ENCODE peak calls at places on chromosomes 16 and 17, in ten cellular contexts. V is spleen, R is H1, H is transverse colon, P is endothelial cell of umbilical vein, D is prostate gland, N is HCT116, A is stomach, M is esophagus muscularis mucosa, Y is suprapubic skin. I is an unnamed sample. For H3K9me3, the result is how much of the 10 kb centered on the place peaks cover.

GRCh38 chr17:21036361-21036881 is 6.4 kb downstream of the USP22 start:
- DNase-seq in V (no peak), M (no peak), D (no peak), R (no peak), P (no peak), H (no peak), N (no peak), Y (no peak), A (no peak), I (no peak)

GRCh38 chr16:89325861-89326471 is 108.5 kb downstream of the ZNF778 start:
- DNase-seq in Y (no peak), D (no peak), M (no peak), R (no peak), N (no peak), P (peak), H (peak), A (peak), V (peak), I (no peak)

GRCh38 chr16:9236319-9236718 is 144.9 kb downstream of the HAPSTR1 start:
- DNase-seq in D (no peak), A (no peak), H (no peak), R (no peak), P (no peak), Y (no peak), M (no peak), V (no peak), N (no peak), I (no peak)

GRCh38 chr17:79952915-79953314 is 82.8 kb downstream of the TBC1D16 start:
- DNase-seq in N (no peak), A (no peak), R (no peak), D (no peak), V (no peak), H (no peak), M (no peak), P (no peak), Y (peak), I (no peak)

GRCh38 chr17:80264048-80264792 is 3.6 kb downstream of the RNF213 start:
- DNase-seq in A (peak), R (no peak), D (no peak), N (no peak), M (no peak), Y (no peak), P (no peak), V (peak), H (peak), I (no peak)

GRCh38 chr17:80187493-80187892 is 17.7 kb downstream of the CARD14 start:
- DNase-seq in R (no peak), P (no peak), Y (no peak), D (peak), N (no peak), V (no peak), M (no peak), A (peak), H (peak), I (peak)

GRCh38 chr17:2392252-2393183 is 8.3 kb downstream of the MNT start:
- DNase-seq in A (peak), M (peak), V (peak), R (peak), P (peak), H (peak), Y (peak), N (peak), D (peak), I (peak)

GRCh38 chr16:57367111-57367752 is 5.1 kb upstream of the CX3CL1 start:
- DNase-seq in H (no peak), Y (no peak), R (no peak), V (peak), D (peak), P (peak), A (no peak), M (peak), N (no peak), I (peak)

GRCh38 chr17:75404223-75404738 is 1.2 kb downstream of the GRB2 start:
- DNase-seq in A (peak), P (peak), M (no peak), N (peak), V (no peak), H (peak), D (peak), Y (no peak), R (no peak), I (no peak)

GRCh38 chr17:33039874-33040273 is 48.2 kb downstream of the SPACA3 start:
- DNase-seq in M (no peak), A (no peak), V (no peak), D (no peak), H (no peak), P (peak), Y (no peak), R (no peak), N (no peak), I (no peak)

GRCh38 chr16:85216522-85217375 is 104.5 kb upstream of the CIBAR2 start:
- DNase-seq in V (no peak), D (no peak), R (no peak), M (no peak), A (no peak), P (no peak), Y (no peak), H (no peak), N (no peak), I (no peak)

GRCh38 chr17:81967533-81968395 is 6.8 kb upstream of the NOTUM start:
- DNase-seq in A (peak), Y (peak), M (peak), V (peak), D (peak), R (peak), H (peak), N (peak), P (no peak), I (no peak)

GRCh38 chr16:15658556-15658955 is 8.5 kb downstream of the NDE1 start:
- DNase-seq in A (no peak), M (no peak), D (no peak), R (no peak), V (peak), P (no peak), H (no peak), Y (no peak), N (no peak), I (no peak)

GRCh38 chr17:76713765-76714164 is 3.0 kb upstream of the MXRA7 start:
- DNase-seq in D (no peak), Y (no peak), V (peak), R (no peak), N (no peak), P (no peak), H (no peak), A (no peak), M (no peak), I (no peak)

GRCh38 chr16:11698271-11698689 is 30.0 kb downstream of the SNN start:
- DNase-seq in M (no peak), P (no peak), V (no peak), N (no peak), A (no peak), R (no peak), Y (no peak), H (no peak), D (no peak), I (no peak)

GRCh38 chr16:28567292-28567691 is 13.6 kb downstream of the SGF29 start:
- DNase-seq in Y (no peak), R (no peak), D (no peak), H (no peak), M (no peak), N (no peak), A (no peak), V (no peak), P (no peak), I (no peak)

GRCh38 chr16:81457326-81458133 is 12.9 kb downstream of the CMIP start:
- DNase-seq in Y (no peak), P (peak), D (no peak), A (no peak), R (no peak), M (no peak), V (no peak), N (peak), H (no peak), I (no peak)

GRCh38 chr16:55035956-55036355 is 105.3 kb downstream of the IRX5 start:
- DNase-seq in N (no peak), P (no peak), H (no peak), A (no peak), D (no peak), R (no peak), M (no peak), V (no peak), Y (peak), I (no peak)

GRCh38 chr17:61415374-61416210 is 15.9 kb downstream of the TBX2 start:
- DNase-seq in M (peak), V (no peak), Y (peak), A (peak), D (peak), H (no peak), N (no peak), P (no peak), R (no peak), I (peak)

GRCh38 chr17:82023447-82024241 is 539 bp downstream of the LRRC45 start:
- DNase-seq in H (peak), V (no peak), A (no peak), N (no peak), R (no peak), P (no peak), M (no peak), D (no peak), Y (no peak), I (no peak)

GRCh38 chr17:51860934-51861561 is 297.5 kb downstream of the CA10 start:
- DNase-seq in H (peak), A (no peak), N (peak), Y (no peak), M (no peak), P (no peak), V (no peak), R (peak), D (peak), I (no peak)

GRCh38 chr17:82839617-82840292 is at the start of gene ZNF750:
- DNase-seq in Y (no peak), P (no peak), H (no peak), V (peak), N (no peak), R (no peak), A (no peak), M (no peak), D (peak), I (peak)

GRCh38 chr17:21419299-21420239 is 43.4 kb downstream of the KCNJ12 start:
- DNase-seq in A (no peak), P (no peak), M (no peak), N (no peak), H (no peak), R (no peak), D (no peak), Y (peak), V (peak), I (no peak)

GRCh38 chr17:77943971-77944370 is 14.5 kb upstream of the TNRC6C start:
- DNase-seq in V (no peak), M (no peak), Y (no peak), D (no peak), A (no peak), H (no peak), P (no peak), R (no peak), N (no peak), I (no peak)

GRCh38 chr17:77802811-77803220 is 155.7 kb upstream of the TNRC6C start:
- DNase-seq in M (no peak), V (peak), P (no peak), R (no peak), A (no peak), N (no peak), D (no peak), H (no peak), Y (no peak), I (no peak)

GRCh38 chr17:58264407-58265103 is 16.2 kb downstream of the MPO start:
- DNase-seq in P (no peak), R (no peak), A (no peak), H (no peak), V (no peak), Y (no peak), N (no peak), M (peak), D (no peak), I (no peak)

GRCh38 chr17:45110676-45111611 is 21.4 kb downstream of the PLCD3 start:
- DNase-seq in H (no peak), R (no peak), V (no peak), M (no peak), D (no peak), N (no peak), A (no peak), P (no peak), Y (no peak), I (no peak)

GRCh38 chr16:12211870-12212690 is 235.5 kb downstream of the SNX29 start:
- DNase-seq in H (no peak), R (no peak), D (no peak), N (no peak), Y (no peak), V (no peak), P (no peak), A (no peak), M (no peak), I (no peak)

GRCh38 chr17:45954914-45955313 is 44.1 kb upstream of the STH start:
- DNase-seq in N (no peak), H (no peak), A (no peak), R (no peak), P (no peak), V (no peak), D (no peak), M (no peak), Y (no peak), I (no peak)

GRCh38 chr16:66524601-66525164 is 25.2 kb downstream of the TK2 start:
- DNase-seq in D (no peak), R (no peak), A (no peak), Y (no peak), N (no peak), M (no peak), H (peak), V (peak), P (no peak), I (no peak)

GRCh38 chr16:4373909-4374742 is 2.5 kb downstream of the VASN start:
- DNase-seq in M (no peak), Y (peak), A (peak), D (peak), P (no peak), R (no peak), N (no peak), V (peak), H (peak), I (no peak)

GRCh38 chr17:12637015-12637414 is 28.7 kb upstream of the MYOCD start:
- DNase-seq in A (no peak), R (peak), V (no peak), Y (no peak), H (no peak), P (no peak), D (no peak), M (no peak), N (no peak), I (no peak)

GRCh38 chr17:62163847-62164246 is 98.8 kb upstream of the MED13 start:
- DNase-seq in A (peak), H (peak), M (no peak), Y (no peak), D (peak), N (peak), R (no peak), V (no peak), P (no peak), I (no peak)

GRCh38 chr16:19677403-19677802 is 40.6 kb downstream of the KNOP1 start:
- DNase-seq in A (no peak), H (no peak), N (no peak), P (no peak), V (no peak), D (no peak), M (no peak), Y (no peak), R (no peak), I (no peak)

GRCh38 chr16:70430667-70431536 is 8.0 kb downstream of the ST3GAL2 start:
- DNase-seq in V (peak), D (no peak), Y (no peak), P (no peak), R (no peak), N (no peak), A (no peak), M (no peak), H (peak), I (no peak)
- TF ChIP-seq POLR2AphosphoS5 in V (peak), D (no peak), Y (no peak), P (no peak), R (no peak), N (no peak), A (no peak), M (no peak), H (no peak), I (no peak)

DNA sequence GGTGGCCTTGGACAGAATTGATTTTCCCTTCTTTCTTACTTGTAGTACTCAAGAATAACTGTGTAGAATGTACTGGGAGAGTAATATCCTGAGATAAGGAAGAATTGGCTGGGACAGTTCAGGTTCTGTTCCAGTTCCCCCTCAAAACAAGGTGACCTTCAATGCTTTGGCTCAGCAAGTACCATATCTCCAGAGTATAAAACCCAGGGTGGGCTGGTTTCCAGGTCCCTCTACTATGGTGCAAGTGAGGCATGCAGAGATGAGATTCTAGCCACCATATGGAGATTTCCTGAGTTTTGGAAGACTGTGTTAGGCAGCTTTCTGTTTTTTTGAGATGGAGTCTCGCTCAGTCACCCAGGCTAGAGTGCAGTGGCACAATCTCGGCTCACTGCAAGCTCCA is 18.1 kb upstream of the DLX3 start:
- DNase-seq in P (no peak), M (no peak), V (no peak), N (no peak), D (no peak), A (peak), H (no peak), Y (no peak), R (no peak), I (no peak)
- H3K9me3 ChIP-seq in P (under half), M (under half), V (under half), N (under half), D (under half), A (under half), H (under half), Y (under half), R (under half), I (under half)

DNA sequence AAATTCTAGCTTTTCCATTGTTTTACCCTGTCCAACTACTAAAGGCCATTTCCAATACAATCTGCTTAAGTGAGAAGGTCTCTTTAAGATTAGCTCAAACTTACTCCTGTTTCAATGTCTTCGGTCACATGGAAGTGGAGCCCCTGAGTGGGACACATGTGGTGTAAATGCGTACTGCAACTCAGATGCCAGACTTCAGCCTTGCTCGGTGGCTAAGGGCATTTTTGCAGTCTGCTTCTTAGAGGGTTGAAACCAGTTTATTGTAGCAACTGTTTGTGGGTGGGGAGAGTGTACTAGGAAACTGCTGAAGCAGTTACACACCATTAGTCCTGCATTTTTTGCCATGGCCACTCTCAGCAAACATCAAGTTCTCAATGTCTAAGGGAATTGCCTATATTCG is 140.6 kb downstream of the PARN start:
- DNase-seq in R (no peak), M (peak), A (no peak), H (no peak), Y (no peak), P (no peak), N (peak), V (no peak), D (no peak), I (no peak)
- H3K27ac ChIP-seq in R (no peak), M (no peak), A (no peak), H (no peak), Y (peak), P (no peak), N (no peak), V (no peak), D (no peak), I (no peak)

DNA sequence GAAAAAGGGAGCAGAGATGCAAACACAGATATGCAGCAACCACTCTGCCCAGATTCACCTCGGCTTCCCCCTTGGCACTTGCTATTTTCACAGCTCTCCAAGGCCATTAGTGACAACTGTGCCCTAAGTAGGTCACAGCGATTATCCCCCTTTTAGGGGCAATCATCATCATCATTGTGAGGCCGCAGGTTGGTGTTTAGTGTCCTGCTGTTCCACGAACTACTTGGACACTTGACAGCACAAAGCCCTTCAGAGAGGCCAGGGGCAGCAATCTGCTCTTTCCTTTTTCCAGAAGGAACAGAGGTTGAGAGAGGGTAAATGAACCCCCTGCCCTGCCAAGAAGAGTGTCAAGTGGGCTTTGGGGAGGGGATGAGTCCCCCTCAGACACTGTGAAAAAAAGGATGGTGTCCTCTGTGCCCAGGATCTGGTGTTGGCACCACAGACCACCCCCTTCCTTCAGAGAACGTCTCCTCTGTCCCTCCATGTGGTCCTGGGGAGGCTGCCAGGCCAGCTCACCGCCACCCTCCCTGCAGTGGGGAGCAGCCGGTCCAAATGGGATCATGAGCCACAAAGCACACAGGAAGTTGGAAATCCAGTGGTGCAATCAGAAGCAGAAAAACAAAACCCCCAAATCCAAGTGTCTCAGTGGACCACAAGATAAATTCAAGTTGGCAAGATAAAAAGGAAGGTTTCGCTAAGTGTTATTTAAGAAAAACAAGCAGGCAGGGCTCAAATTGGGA is 78.4 kb upstream of the MED9 start:
- DNase-seq in N (no peak), A (no peak), P (no peak), R (no peak), V (no peak), H (no peak), D (no peak), M (no peak), Y (no peak), I (no peak)
- TF ChIP-seq POLR2AphosphoS5 in N (no peak), A (no peak), P (no peak), R (no peak), V (no peak), H (no peak), D (peak), M (no peak), Y (no peak), I (peak)

GRCh38 chr16:35651841-35652240 is 2192.4 kb downstream of the TP53TG3F start:
- DNase-seq in V (no peak), R (no peak), A (no peak), Y (no peak), P (no peak), D (no peak), N (no peak), H (no peak), M (no peak), I (no peak)
- H3K9me3 ChIP-seq in V (under half), R (under half), A (under half), Y (under half), P (under half), D (under half), N (under half), H (under half), M (under half), I (under half)

DNA sequence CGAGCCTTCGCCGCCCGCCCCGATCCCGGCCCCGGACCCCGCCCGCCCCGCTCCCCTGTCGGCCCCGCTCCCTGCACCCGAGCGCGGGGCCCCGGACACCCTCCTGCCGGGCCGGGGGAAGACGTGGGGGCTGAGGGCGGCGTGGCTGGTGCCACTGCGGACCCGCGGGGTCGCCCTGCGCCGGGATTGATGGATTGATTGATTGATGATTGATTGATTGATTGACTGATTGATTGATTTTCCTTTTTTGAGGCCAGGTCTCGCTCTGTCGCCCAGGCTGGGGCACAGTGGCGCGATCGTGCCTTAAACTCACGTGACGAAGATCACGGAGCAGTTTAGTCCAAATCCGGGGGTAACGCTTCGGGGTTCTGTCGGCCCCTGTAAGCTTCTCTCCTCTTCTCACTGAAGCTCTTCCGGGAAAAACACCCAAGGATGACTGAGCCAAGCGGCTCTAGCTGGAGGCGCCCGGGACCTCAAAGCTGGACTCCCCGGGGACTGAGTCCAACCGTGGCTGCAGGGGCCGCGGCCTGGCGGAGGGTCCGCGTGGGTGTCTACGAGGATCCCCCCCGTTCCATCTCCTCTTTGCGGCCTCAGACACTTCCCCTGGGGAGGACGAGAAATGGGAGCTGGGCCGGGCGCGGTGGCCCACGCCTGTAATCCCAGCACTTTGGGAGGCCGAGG is 40.2 kb upstream of the BHLHA9 start:
- DNase-seq in D (no peak), H (peak), Y (no peak), A (no peak), N (no peak), P (no peak), M (no peak), R (no peak), V (no peak), I (no peak)
- H3K27ac ChIP-seq in D (no peak), H (peak), Y (peak), A (peak), N (no peak), P (no peak), M (peak), R (no peak), V (peak), I (peak)